ENCODE peak calls at places on chromosomes 2 and 18, in six cellular contexts. Q is astrocyte of the cerebellum, P is stomach, F is K562, H is A549, O is pancreas. K is an unnamed sample.

GRCh38 chr2:216059233-216059834 is 22.3 kb downstream of the PECR start:
- DNase-seq in Q (no peak), F (peak), H (peak), P (no peak), O (no peak), K (no peak)

GRCh38 chr2:8076453-8077284 is 605.2 kb upstream of the ID2 start:
- DNase-seq in F (no peak), H (no peak), P (no peak), Q (no peak), O (no peak), K (no peak)

GRCh38 chr18:61882296-61883004 is 10.4 kb downstream of the RNF152 start:
- DNase-seq in P (no peak), H (no peak), Q (no peak), F (no peak), O (no peak), K (no peak)

GRCh38 chr2:104539649-104540048 is 314.3 kb upstream of the POU3F3 start:
- DNase-seq in F (no peak), P (no peak), O (no peak), Q (no peak), H (no peak), K (no peak)

GRCh38 chr2:237702439-237703397 is 75.3 kb downstream of the LRRFIP1 start:
- DNase-seq in H (no peak), Q (peak), O (no peak), F (no peak), P (peak), K (no peak)

GRCh38 chr18:74142251-74142650 is 5.4 kb downstream of the FBXO15 start:
- DNase-seq in H (no peak), Q (no peak), O (no peak), F (no peak), P (no peak), K (no peak)

GRCh38 chr18:51848702-51849101 is 491.3 kb upstream of the DCC start:
- DNase-seq in P (no peak), Q (no peak), H (no peak), F (no peak), O (no peak), K (no peak)

GRCh38 chr18:49029628-49030027 is 78.9 kb upstream of the SMAD7 start:
- DNase-seq in P (no peak), H (no peak), O (no peak), F (no peak), Q (no peak), K (no peak)

GRCh38 chr2:25349397-25349796 is 7.7 kb upstream of the DNMT3A start:
- DNase-seq in H (no peak), F (no peak), Q (peak), O (no peak), P (no peak), K (no peak)

GRCh38 chr18:59700535-59700967 is 3.3 kb upstream of the CCBE1 start:
- DNase-seq in O (no peak), Q (no peak), F (no peak), P (peak), H (no peak), K (peak)

GRCh38 chr2:196160101-196160500 is 11.3 kb downstream of the STK17B start:
- DNase-seq in H (peak), Q (peak), O (no peak), F (peak), P (no peak), K (no peak)

GRCh38 chr18:11034816-11035215 is 114.6 kb downstream of the PIEZO2 start:
- DNase-seq in F (no peak), P (no peak), O (no peak), Q (no peak), H (no peak), K (no peak)

GRCh38 chr2:45980161-45980852 is 316.9 kb upstream of the EPAS1 start:
- DNase-seq in Q (no peak), F (no peak), P (no peak), H (no peak), O (no peak), K (no peak)

GRCh38 chr18:9506046-9506792 is 30.9 kb downstream of the RALBP1 start:
- DNase-seq in F (no peak), Q (peak), O (no peak), P (peak), H (no peak), K (no peak)

GRCh38 chr2:28691774-28692281 is 59.8 kb upstream of the PPP1CB start:
- DNase-seq in Q (no peak), P (peak), F (no peak), O (no peak), H (peak), K (no peak)

GRCh38 chr18:34650121-34650545 is 60.0 kb upstream of the DTNA start:
- DNase-seq in Q (peak), O (no peak), F (no peak), H (no peak), P (no peak), K (no peak)

GRCh38 chr2:174339971-174340399 is 5.2 kb downstream of the SP9 start:
- DNase-seq in Q (no peak), H (peak), O (no peak), P (no peak), F (no peak), K (no peak)

GRCh38 chr18:40821596-40822243 is 1133.3 kb upstream of the PIK3C3 start:
- DNase-seq in Q (no peak), F (no peak), O (peak), H (no peak), P (no peak), K (no peak)

GRCh38 chr18:61459896-61460295 is 126.7 kb downstream of the CDH20 start:
- DNase-seq in O (no peak), Q (no peak), H (no peak), F (no peak), P (no peak), K (no peak)

GRCh38 chr2:175633227-175633626 is 368.8 kb downstream of the LNPK start:
- DNase-seq in Q (no peak), F (no peak), P (no peak), H (no peak), O (no peak), K (no peak)

GRCh38 chr2:105409717-105410116 is 10.9 kb upstream of the FHL2 start:
- DNase-seq in O (no peak), P (peak), Q (peak), H (peak), F (no peak), K (peak)

GRCh38 chr2:113202305-113203216 is 28.8 kb downstream of the PSD4 start:
- DNase-seq in O (peak), H (no peak), P (no peak), F (no peak), Q (no peak), K (no peak)

GRCh38 chr2:26238301-26238958 is 6.0 kb downstream of the HADHA start:
- DNase-seq in P (no peak), Q (no peak), H (no peak), F (no peak), O (no peak), K (no peak)

GRCh38 chr18:2532797-2533196 is 38.5 kb downstream of the METTL4 start:
- DNase-seq in Q (no peak), F (no peak), O (no peak), P (no peak), H (no peak), K (no peak)

GRCh38 chr18:62942578-62942977 is 227.2 kb downstream of the PHLPP1 start:
- DNase-seq in Q (no peak), O (no peak), F (no peak), H (no peak), P (no peak), K (no peak)

GRCh38 chr2:154698789-154699559 is 479 bp downstream of the KCNJ3 start:
- DNase-seq in F (no peak), P (no peak), Q (no peak), O (peak), H (no peak), K (peak)

GRCh38 chr2:171712051-171712450 is 24.8 kb downstream of the DYNC1I2 start:
- DNase-seq in H (no peak), P (no peak), O (no peak), F (no peak), Q (peak), K (no peak)

GRCh38 chr18:20971886-20972267 is 139.7 kb downstream of the ROCK1 start:
- DNase-seq in P (no peak), O (no peak), F (peak), H (peak), Q (peak), K (no peak)

GRCh38 chr2:239298126-239298804 is 102.6 kb downstream of the HDAC4 start:
- DNase-seq in F (no peak), H (no peak), Q (no peak), O (peak), P (no peak), K (peak)

GRCh38 chr2:177484396-177484795 is 91.8 kb downstream of the AGPS start:
- DNase-seq in F (no peak), P (no peak), O (no peak), Q (no peak), H (no peak), K (no peak)

DNA sequence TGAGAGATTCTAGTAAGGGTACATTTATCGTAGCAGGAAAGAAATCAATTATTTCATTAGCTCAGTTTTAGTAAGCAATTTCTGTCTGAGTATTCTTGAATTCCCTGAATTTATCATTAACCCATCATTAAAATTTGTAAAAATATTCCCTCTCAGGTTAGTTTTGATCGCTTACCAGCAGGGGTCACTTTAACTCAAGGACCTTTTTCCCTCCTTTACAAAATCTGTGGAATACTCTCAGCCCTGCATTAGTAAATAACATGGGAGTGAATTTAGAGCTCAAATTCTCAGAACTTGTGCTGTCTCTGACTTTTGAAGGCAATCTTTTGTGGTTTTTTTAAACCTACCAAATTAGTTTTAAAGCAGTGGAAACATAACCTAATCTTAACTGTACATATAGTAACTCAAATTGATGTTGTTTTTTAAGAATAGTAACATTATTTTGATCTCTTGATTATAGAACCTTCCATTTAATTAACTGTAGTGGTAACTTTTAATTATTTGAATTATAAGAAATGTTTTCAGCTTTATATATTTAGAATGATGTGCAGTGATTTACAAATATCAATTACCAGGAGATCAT is 97.2 kb downstream of the AGPS start:
- DNase-seq in F (no peak), P (no peak), H (peak), O (no peak), Q (peak), K (no peak)
- TF ChIP-seq CTCF in F (peak), P (peak), H (peak), O (peak), Q (peak), K (peak)

GRCh38 chr2:88549616-88550292 is 77.5 kb downstream of the EIF2AK3 start:
- DNase-seq in O (no peak), H (no peak), P (no peak), Q (no peak), F (no peak), K (no peak)
- H3K4me3 ChIP-seq in O (no peak), H (no peak), P (no peak), Q (peak), F (no peak), K (no peak)

DNA sequence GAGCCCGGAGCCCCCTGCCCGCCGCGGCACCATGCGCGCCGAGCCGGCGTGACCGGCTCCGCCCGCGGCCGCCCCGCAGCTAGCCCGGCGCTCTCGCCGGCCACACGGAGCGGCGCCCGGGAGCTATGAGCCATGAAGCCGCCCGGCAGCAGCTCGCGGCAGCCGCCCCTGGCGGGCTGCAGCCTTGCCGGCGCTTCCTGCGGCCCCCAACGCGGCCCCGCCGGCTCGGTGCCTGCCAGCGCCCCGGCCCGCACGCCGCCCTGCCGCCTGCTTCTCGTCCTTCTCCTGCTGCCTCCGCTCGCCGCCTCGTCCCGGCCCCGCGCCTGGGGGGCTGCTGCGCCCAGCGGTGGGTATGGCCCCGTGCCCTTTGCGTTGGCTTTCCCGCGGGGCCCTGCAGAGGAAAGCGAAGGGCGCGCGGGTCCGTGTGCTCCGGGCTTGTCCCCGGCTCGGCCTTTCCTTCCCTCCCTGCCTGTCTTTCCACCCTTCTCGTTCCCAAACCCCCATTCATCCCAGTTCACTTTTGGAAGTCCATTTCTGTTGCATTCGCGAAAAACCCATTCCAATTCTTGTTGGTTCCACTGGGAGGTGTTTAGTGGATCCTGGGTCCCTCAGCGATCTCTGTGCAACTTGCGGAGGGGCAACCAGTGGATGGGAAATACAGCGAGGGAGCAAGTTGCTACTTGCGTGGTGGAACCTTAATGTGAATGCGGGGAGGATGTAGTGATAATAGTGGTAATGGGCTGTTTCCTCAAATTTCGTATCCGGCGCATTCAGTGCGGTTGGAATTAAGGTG is 599 bp downstream of the ADAM23 start:
- DNase-seq in F (no peak), O (peak), P (no peak), Q (no peak), H (peak), K (no peak)
- TF ChIP-seq CTCF in F (no peak), O (no peak), P (no peak), Q (no peak), H (no peak), K (no peak)

DNA sequence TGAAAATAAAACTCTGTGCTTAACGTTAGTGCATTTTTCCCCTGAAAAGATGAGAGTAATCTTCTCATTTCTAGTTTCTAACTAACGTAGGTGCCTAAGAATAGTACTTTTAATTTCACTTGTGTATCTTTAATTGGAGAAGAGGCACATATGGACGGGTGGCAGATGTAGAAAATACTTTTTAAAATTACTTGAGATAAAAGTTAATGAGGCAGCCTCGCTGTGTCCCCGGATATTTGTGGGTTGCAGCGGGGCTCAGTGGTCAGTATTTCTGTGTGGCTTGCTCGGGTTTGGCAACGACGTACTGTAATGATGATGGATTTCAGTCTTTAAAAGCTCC is 6.9 kb downstream of the GATA6 start:
- DNase-seq in H (no peak), Q (no peak), P (no peak), O (no peak), F (no peak), K (no peak)
- H3K4me3 ChIP-seq in H (no peak), Q (peak), P (peak), O (peak), F (no peak), K (no peak)

DNA sequence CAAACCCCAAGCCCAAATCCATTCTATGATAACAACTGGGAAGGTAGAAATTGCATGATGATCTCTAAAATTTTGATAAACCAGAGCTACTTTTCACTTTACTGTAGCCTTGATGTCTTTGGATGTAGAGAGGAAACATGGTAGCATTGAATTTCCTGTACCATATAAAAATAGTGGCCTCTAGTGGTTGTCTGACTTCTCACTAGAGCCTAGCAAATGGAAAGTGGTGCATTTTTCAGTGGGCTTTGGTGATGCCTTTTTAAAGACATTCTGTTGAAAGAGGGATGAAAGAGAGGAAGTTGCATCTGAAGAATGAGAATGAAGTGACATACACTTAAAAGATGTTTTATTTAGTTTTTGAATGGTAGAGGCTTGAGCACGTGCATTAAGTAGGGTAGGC is 662.2 kb downstream of the XIRP2 start:
- DNase-seq in H (peak), Q (peak), P (no peak), F (no peak), O (no peak), K (no peak)
- TF ChIP-seq CTCF in H (peak), Q (peak), P (no peak), F (peak), O (no peak), K (peak)

GRCh38 chr2:69177063-69177771 is 164.2 kb downstream of the ANTXR1 start:
- DNase-seq in P (peak), F (peak), Q (no peak), O (no peak), H (peak), K (no peak)
- H3K4me3 ChIP-seq in P (no peak), F (no peak), Q (no peak), O (no peak), H (no peak), K (no peak)

DNA sequence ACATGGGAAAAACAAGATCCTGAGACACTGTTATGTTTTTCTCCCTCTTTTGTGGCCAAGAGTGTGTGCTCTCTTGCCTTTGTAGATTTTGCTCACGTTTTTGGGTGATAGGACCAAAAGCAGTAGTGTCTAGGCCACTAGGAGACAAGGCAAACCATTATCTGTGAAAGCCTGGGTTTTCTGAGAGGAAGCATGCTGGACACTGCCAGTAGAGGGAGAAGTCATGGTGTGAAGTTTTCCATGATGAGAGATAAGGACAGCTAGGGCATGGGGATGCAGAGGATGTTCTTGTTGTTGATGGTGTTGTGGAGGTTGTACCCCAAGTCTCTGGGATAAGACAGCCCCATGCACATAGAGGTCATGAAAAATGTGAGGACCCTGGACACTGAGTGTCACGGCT is 285.3 kb downstream of the SOX11 start:
- DNase-seq in O (no peak), F (no peak), Q (no peak), H (no peak), P (no peak), K (no peak)
- TF ChIP-seq CTCF in O (no peak), F (no peak), Q (peak), H (no peak), P (no peak), K (no peak)

GRCh38 chr2:61432990-61433389 is 37.9 kb downstream of the USP34 start:
- DNase-seq in Q (no peak), H (no peak), P (no peak), O (no peak), F (no peak), K (no peak)
- H3K4me3 ChIP-seq in Q (no peak), H (no peak), P (no peak), O (no peak), F (no peak), K (no peak)

K was measured in RWPE2.